ENCODE peak calls at places on chromosomes 3 and 15, in six cellular contexts. J, N, M, C, W and U are unnamed samples.

GRCh38 chr15:93929375-93930094 is 301.8 kb upstream of the MCTP2 start:
- DNase-seq in J (peak; percentile 21), N (no peak), M (peak; percentile 70), C (no peak), W (no peak), U (peak; percentile 69)

GRCh38 chr3:184525337-184526157 is 36.0 kb upstream of the EPHB3 start:
- DNase-seq in J (no peak), N (peak; percentile 45), M (no peak), C (no peak), W (peak; percentile 39), U (no peak)

GRCh38 chr15:32790352-32790999 is 72.7 kb downstream of the GREM1 start:
- DNase-seq in J (peak; percentile 29), N (no peak), M (no peak), C (no peak), W (no peak), U (peak; percentile 16)

GRCh38 chr3:32983124-32983523 is 31.7 kb downstream of the CCR4 start:
- DNase-seq in J (no peak), N (no peak), M (no peak), C (no peak), W (no peak), U (no peak)

GRCh38 chr3:119294402-119294888 is 262 bp downstream of the ARHGAP31 start:
- DNase-seq in J (no peak), N (no peak), M (peak; percentile 64), C (peak; percentile 53), W (peak; percentile 48), U (peak; percentile 61)

GRCh38 chr15:79025201-79025600 is 65.4 kb downstream of the RASGRF1 start:
- DNase-seq in J (no peak), N (no peak), M (peak; percentile 32), C (no peak), W (peak; percentile 14), U (no peak)

GRCh38 chr3:172869356-172869755 is 118.8 kb downstream of the ECT2 start:
- DNase-seq in J (peak; percentile 22), N (no peak), M (no peak), C (peak; percentile 60), W (no peak), U (no peak)

GRCh38 chr15:92693922-92694331 is 38.4 kb upstream of the FAM174B start:
- DNase-seq in J (no peak), N (peak; percentile 30), M (no peak), C (no peak), W (peak; percentile 64), U (no peak)

GRCh38 chr15:39588531-39589192 is 7.8 kb downstream of the THBS1 start:
- DNase-seq in J (no peak), N (no peak), M (no peak), C (no peak), W (no peak), U (no peak)

GRCh38 chr3:40137586-40138295 is 171.8 kb upstream of the EIF1B start:
- DNase-seq in J (no peak), N (no peak), M (no peak), C (no peak), W (no peak), U (no peak)

GRCh38 chr3:126003447-126004190 is 34.6 kb downstream of the ROPN1B start:
- DNase-seq in J (no peak), N (no peak), M (no peak), C (no peak), W (no peak), U (no peak)

GRCh38 chr15:69056365-69056764 is 41.9 kb downstream of the NOX5 start:
- DNase-seq in J (no peak), N (no peak), M (no peak), C (no peak), W (peak; percentile 11), U (no peak)

GRCh38 chr3:4351164-4351855 is 48.1 kb downstream of the SETMAR start:
- DNase-seq in J (no peak), N (no peak), M (no peak), C (no peak), W (peak; percentile 3), U (no peak)

GRCh38 chr15:57253082-57253481 is 123.2 kb upstream of the CGNL1 start:
- DNase-seq in J (no peak), N (no peak), M (no peak), C (no peak), W (no peak), U (no peak)

GRCh38 chr3:115423170-115423569 is 200.1 kb upstream of the GAP43 start:
- DNase-seq in J (no peak), N (no peak), M (no peak), C (no peak), W (no peak), U (no peak)

GRCh38 chr3:171658801-171659200 is 151.5 kb downstream of the PLD1 start:
- DNase-seq in J (no peak), N (no peak), M (no peak), C (no peak), W (no peak), U (no peak)

GRCh38 chr15:59764775-59765174 is 75.7 kb upstream of the BNIP2 start:
- DNase-seq in J (no peak), N (no peak), M (no peak), C (no peak), W (no peak), U (no peak)

GRCh38 chr15:96345560-96346389 is 15.3 kb downstream of the NR2F2 start:
- DNase-seq in J (no peak), N (no peak), M (peak; percentile 91), C (peak; percentile 50), W (peak; percentile 83), U (peak; percentile 78)
- H3K4me3 ChIP-seq in J (peak overlapping the region; percentile 9), N (peak overlapping the region; percentile 6), M (peak overlapping the region; percentile 92), C (peak overlapping the region; percentile 24), W (peak overlapping the region; percentile 34), U (peak overlapping the region; percentile 24)

DNA sequence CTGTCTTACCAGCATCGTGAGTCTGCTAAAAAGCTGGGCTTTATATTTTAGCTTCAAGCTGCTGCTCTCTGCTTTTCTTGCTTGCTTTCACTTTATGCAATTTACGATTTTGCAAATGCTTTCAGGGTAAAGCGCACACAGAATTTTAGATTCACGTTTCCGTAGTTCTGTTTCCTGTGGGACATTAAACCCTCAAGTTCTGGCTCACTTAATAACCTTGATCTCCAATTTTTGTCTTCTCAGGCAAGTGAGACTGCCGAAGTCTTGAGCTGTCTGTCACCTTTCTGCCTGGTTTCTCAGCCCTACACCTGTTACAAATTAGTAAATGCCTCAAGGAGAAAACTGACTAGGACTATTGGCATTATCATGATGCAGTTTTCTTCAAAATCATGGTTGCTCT is 170.5 kb upstream of the TGFBR2 start:
- DNase-seq in J (peak; percentile 14), N (no peak), M (no peak), C (no peak), W (no peak), U (no peak)
- H3K4me3 ChIP-seq in J (peak overlapping the region; percentile 8), N (no peak overlapping the region), M (no peak overlapping the region), C (no peak overlapping the region), W (no peak overlapping the region), U (no peak overlapping the region)

GRCh38 chr3:195441051-195441450 is 1.8 kb downstream of the ACAP2 start:
- DNase-seq in J (no peak), N (no peak), M (no peak), C (no peak), W (no peak), U (no peak)

GRCh38 chr3:195441476-195441970 is 1.3 kb downstream of the ACAP2 start:
- DNase-seq in J (no peak), N (peak; percentile 14), M (peak; percentile 46), C (no peak), W (no peak), U (no peak)

GRCh38 chr3:195441971-195442572 is 748 bp downstream of the ACAP2 start:
- DNase-seq in J (no peak), N (no peak), M (peak; percentile 37), C (peak; percentile 49), W (peak; percentile 50), U (peak; percentile 44)

GRCh38 chr3:195438371-195438770 is 4.4 kb downstream of the ACAP2 start:
- DNase-seq in J (no peak), N (no peak), M (no peak), C (no peak), W (no peak), U (no peak)

DNA sequence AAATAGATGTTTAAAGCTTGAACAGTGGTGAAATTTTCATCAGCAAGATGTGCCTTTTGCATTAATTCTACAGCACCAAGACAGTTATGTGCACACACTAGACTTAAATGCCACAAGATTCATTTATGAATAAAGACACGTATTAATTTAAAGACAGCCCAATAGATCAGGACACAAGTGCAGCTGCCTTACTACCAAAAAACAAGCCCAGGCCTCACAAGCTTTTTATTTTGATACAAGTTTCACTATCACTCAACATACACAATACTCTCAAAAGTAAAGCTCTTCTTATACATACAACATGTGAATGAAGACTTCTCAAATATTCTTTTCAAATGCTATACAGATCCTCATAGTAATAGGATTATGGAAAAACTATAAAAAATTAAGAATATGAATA is 2.4 kb downstream of the ACAP2 start:
- DNase-seq in J (no peak), N (no peak), M (no peak), C (no peak), W (no peak), U (no peak)
- H3K4me3 ChIP-seq in J (peak overlapping the region; percentile 90), N (no peak overlapping the region), M (no peak overlapping the region), C (no peak overlapping the region), W (no peak overlapping the region), U (no peak overlapping the region)

GRCh38 chr15:62734706-62735105 is 307.8 kb upstream of the TPM1 start:
- DNase-seq in J (no peak), N (no peak), M (no peak), C (no peak), W (no peak), U (no peak)

GRCh38 chr15:62736756-62737155 is 305.8 kb upstream of the TPM1 start:
- DNase-seq in J (no peak), N (no peak), M (no peak), C (no peak), W (no peak), U (no peak)

GRCh38 chr15:62727501-62727900 is 315.0 kb upstream of the TPM1 start:
- DNase-seq in J (no peak), N (no peak), M (no peak), C (no peak), W (no peak), U (no peak)

GRCh38 chr15:62730825-62731224 is 311.7 kb upstream of the TPM1 start:
- DNase-seq in J (no peak), N (no peak), M (no peak), C (no peak), W (no peak), U (no peak)

DNA sequence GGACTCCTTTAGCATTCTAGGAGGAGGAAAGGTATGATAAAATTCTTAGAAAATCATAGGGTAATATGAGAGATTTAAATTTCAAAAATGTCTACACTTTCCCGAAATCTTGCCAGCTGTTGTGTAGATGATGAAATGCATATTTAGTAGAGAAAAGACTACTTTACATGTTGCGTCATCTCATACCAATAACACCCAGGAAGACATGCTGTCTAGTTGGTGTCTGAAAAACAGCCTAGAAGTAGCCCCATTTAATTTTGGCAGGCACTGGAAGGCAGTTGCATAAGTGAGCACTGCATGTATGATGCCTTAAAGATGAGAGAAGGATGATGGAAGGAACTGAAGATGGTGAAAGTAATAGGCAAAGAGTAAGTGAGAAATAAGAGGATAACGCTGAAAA is 310.5 kb upstream of the TPM1 start:
- DNase-seq in J (no peak), N (no peak), M (no peak), C (no peak), W (no peak), U (no peak)
- H3K4me3 ChIP-seq in J (no peak overlapping the region), N (no peak overlapping the region), M (no peak overlapping the region), C (no peak overlapping the region), W (no peak overlapping the region), U (no peak overlapping the region)

GRCh38 chr3:141403576-141403975 is 35.3 kb downstream of the ZBTB38 start:
- DNase-seq in J (no peak), N (no peak), M (no peak), C (no peak), W (no peak), U (no peak)
- H3K4me3 ChIP-seq in J (peak overlapping the region; percentile 48), N (no peak overlapping the region), M (peak overlapping the region; percentile 88), C (no peak overlapping the region), W (no peak overlapping the region), U (no peak overlapping the region)